ENCODE peak calls at places on chromosomes 1 and 21, in ten cellular contexts. D, W, J, A, V, B, U, O, L and C are unnamed samples.

GRCh38 chr1:96544831-96545221 is 176.8 kb upstream of the PTBP2 start:
- DNase-seq in D (no peak), W (no peak), J (no peak), A (no peak), V (peak), B (no peak), U (no peak), O (no peak), L (no peak), C (no peak)

GRCh38 chr1:151988405-151988851 is 5.2 kb downstream of the S100A10 start:
- DNase-seq in D (peak), W (peak), J (no peak), A (no peak), V (no peak), B (no peak), U (no peak), O (no peak), L (no peak), C (no peak)

GRCh38 chr1:39128959-39129358 is 75.5 kb upstream of the MACF1 start:
- DNase-seq in D (no peak), W (peak), J (no peak), A (no peak), V (no peak), B (no peak), U (no peak), O (no peak), L (no peak), C (no peak)

GRCh38 chr1:109241344-109241743 is 8.0 kb upstream of the CELSR2 start:
- DNase-seq in D (no peak), W (no peak), J (no peak), A (no peak), V (no peak), B (no peak), U (peak), O (no peak), L (no peak), C (no peak)

GRCh38 chr1:169133801-169134558 is 27.5 kb downstream of the ATP1B1 start:
- DNase-seq in D (no peak), W (no peak), J (no peak), A (no peak), V (peak), B (no peak), U (peak), O (no peak), L (no peak), C (no peak)

GRCh38 chr1:2258996-2259395 is 30.9 kb downstream of the SKI start:
- DNase-seq in D (no peak), W (no peak), J (no peak), A (no peak), V (no peak), B (no peak), U (no peak), O (no peak), L (no peak), C (no peak)

GRCh38 chr1:77039739-77040138 is 172.5 kb downstream of the ST6GALNAC5 start:
- DNase-seq in D (no peak), W (peak), J (no peak), A (no peak), V (no peak), B (no peak), U (no peak), O (no peak), L (peak), C (no peak)

GRCh38 chr1:67818725-67819301 is 14.5 kb downstream of the GNG12 start:
- DNase-seq in D (no peak), W (no peak), J (no peak), A (no peak), V (no peak), B (no peak), U (no peak), O (no peak), L (no peak), C (no peak)

GRCh38 chr1:65260851-65261473 is 48.4 kb upstream of the DNAJC6 start:
- DNase-seq in D (no peak), W (peak), J (no peak), A (no peak), V (no peak), B (no peak), U (no peak), O (no peak), L (no peak), C (no peak)

GRCh38 chr1:110245876-110246620 is 35.9 kb downstream of the KCNC4 start:
- DNase-seq in D (no peak), W (no peak), J (no peak), A (no peak), V (no peak), B (no peak), U (no peak), O (no peak), L (no peak), C (no peak)

GRCh38 chr21:41316641-41317392 is at the start of gene FAM3B:
- DNase-seq in D (no peak), W (no peak), J (peak), A (peak), V (no peak), B (no peak), U (no peak), O (no peak), L (no peak), C (peak)

GRCh38 chr1:8075511-8076051 is 49.5 kb upstream of the ERRFI1 start:
- DNase-seq in D (no peak), W (no peak), J (no peak), A (no peak), V (no peak), B (no peak), U (no peak), O (no peak), L (no peak), C (no peak)

GRCh38 chr1:218346391-218347204 is 1.5 kb downstream of the TGFB2 start:
- DNase-seq in D (peak), W (peak), J (no peak), A (peak), V (peak), B (peak), U (peak), O (no peak), L (peak), C (no peak)

GRCh38 chr1:96524100-96524499 is 197.5 kb upstream of the PTBP2 start:
- DNase-seq in D (no peak), W (no peak), J (no peak), A (no peak), V (peak), B (no peak), U (no peak), O (no peak), L (no peak), C (no peak)

GRCh38 chr1:226335653-226336052 is 26.7 kb upstream of the LIN9 start:
- DNase-seq in D (no peak), W (no peak), J (no peak), A (no peak), V (no peak), B (no peak), U (no peak), O (no peak), L (no peak), C (no peak)

GRCh38 chr1:157948547-157949152 is 44.8 kb upstream of the KIRREL1 start:
- DNase-seq in D (no peak), W (peak), J (peak), A (peak), V (peak), B (no peak), U (peak), O (peak), L (peak), C (peak)

GRCh38 chr1:177771688-177772087 is 198.2 kb downstream of the SEC16B start:
- DNase-seq in D (no peak), W (no peak), J (no peak), A (no peak), V (no peak), B (no peak), U (no peak), O (no peak), L (no peak), C (no peak)

GRCh38 chr1:8424539-8425116 is 106.7 kb downstream of the SLC45A1 start:
- DNase-seq in D (peak), W (peak), J (peak), A (peak), V (peak), B (peak), U (peak), O (no peak), L (peak), C (no peak)

GRCh38 chr21:44289381-44290010 is 3.8 kb downstream of the AIRE start:
- DNase-seq in D (no peak), W (no peak), J (no peak), A (no peak), V (no peak), B (peak), U (no peak), O (no peak), L (no peak), C (no peak)

GRCh38 chr1:162283657-162284056 is 93.0 kb downstream of the SPATA46 start:
- DNase-seq in D (no peak), W (no peak), J (no peak), A (no peak), V (no peak), B (no peak), U (peak), O (no peak), L (no peak), C (no peak)

GRCh38 chr1:155078496-155079209 is at the start of gene EFNA3:
- DNase-seq in D (peak), W (peak), J (peak), A (peak), V (no peak), B (peak), U (peak), O (no peak), L (peak), C (no peak)

GRCh38 chr1:7826363-7826762 is 26.5 kb downstream of the UTS2 start:
- DNase-seq in D (no peak), W (no peak), J (no peak), A (no peak), V (no peak), B (no peak), U (no peak), O (no peak), L (no peak), C (no peak)

GRCh38 chr1:231093158-231093922 is 53.3 kb upstream of the FAM89A start:
- DNase-seq in D (no peak), W (no peak), J (peak), A (no peak), V (no peak), B (no peak), U (peak), O (no peak), L (peak), C (no peak)

GRCh38 chr1:7420098-7420445 is 351.0 kb upstream of the VAMP3 start:
- DNase-seq in D (no peak), W (no peak), J (peak), A (no peak), V (no peak), B (no peak), U (no peak), O (no peak), L (no peak), C (no peak)

GRCh38 chr21:16117851-16118592 is 388.2 kb downstream of the USP25 start:
- DNase-seq in D (peak), W (peak), J (no peak), A (no peak), V (no peak), B (no peak), U (peak), O (no peak), L (no peak), C (no peak)

GRCh38 chr1:160177667-160178066 is 12.7 kb upstream of the CASQ1 start:
- DNase-seq in D (no peak), W (no peak), J (no peak), A (no peak), V (no peak), B (no peak), U (no peak), O (no peak), L (no peak), C (no peak)

GRCh38 chr1:205914730-205915129 is 28.5 kb downstream of the SLC26A9 start:
- DNase-seq in D (no peak), W (no peak), J (no peak), A (no peak), V (no peak), B (no peak), U (peak), O (no peak), L (no peak), C (no peak)

GRCh38 chr1:145751491-145752021 is 32.3 kb downstream of the CD160 start:
- DNase-seq in D (no peak), W (peak), J (no peak), A (no peak), V (no peak), B (no peak), U (peak), O (no peak), L (peak), C (no peak)

GRCh38 chr1:180275726-180276125 is 45.7 kb downstream of the LHX4 start:
- DNase-seq in D (no peak), W (no peak), J (no peak), A (no peak), V (no peak), B (no peak), U (no peak), O (no peak), L (no peak), C (no peak)

GRCh38 chr1:42552636-42553035 is 89.5 kb downstream of the CCDC30 start:
- DNase-seq in D (no peak), W (no peak), J (no peak), A (no peak), V (no peak), B (no peak), U (no peak), O (no peak), L (no peak), C (no peak)

GRCh38 chr1:21434394-21434793 is 5.5 kb upstream of the NBPF3 start:
- DNase-seq in D (no peak), W (no peak), J (no peak), A (no peak), V (no peak), B (no peak), U (no peak), O (no peak), L (no peak), C (no peak)

GRCh38 chr1:240582953-240583352 is 29.0 kb downstream of the GREM2 start:
- DNase-seq in D (no peak), W (no peak), J (no peak), A (no peak), V (no peak), B (no peak), U (no peak), O (no peak), L (no peak), C (no peak)

GRCh38 chr1:47971385-47971784 is 25.8 kb downstream of the TRABD2B start:
- DNase-seq in D (no peak), W (no peak), J (no peak), A (no peak), V (no peak), B (no peak), U (no peak), O (no peak), L (no peak), C (no peak)